ENCODE peak calls at places on chromosomes 2 and 18, in nine cellular contexts. B is tibial nerve, C is brain microvascular endothelial cell, P is psoas muscle, X is fibroblast of lung, W is bronchial epithelial cell, N is left ventricle myocardium inferior, O is dorsolateral prefrontal cortex, Z is glutamatergic neuron. M is an unnamed sample.

GRCh38 chr2:239167011-239167673 is 233.7 kb downstream of the HDAC4 start:
- DNase-seq in B (no peak), C (no peak), P (peak), X (no peak), W (no peak), N (peak), O (no peak), Z (peak), M (no peak)

GRCh38 chr18:70337139-70337972 is 48.5 kb downstream of the SOCS6 start:
- DNase-seq in B (no peak), C (peak), P (peak), X (peak), W (peak), N (no peak), O (no peak), Z (no peak), M (no peak)

GRCh38 chr2:9494096-9494495 is 19.7 kb downstream of the IAH1 start:
- DNase-seq in B (no peak), C (no peak), P (no peak), X (no peak), W (no peak), N (no peak), O (no peak), Z (no peak), M (no peak)

GRCh38 chr2:1420746-1421480 is 7.7 kb downstream of the TPO start:
- DNase-seq in B (no peak), C (no peak), P (no peak), X (no peak), W (no peak), N (no peak), O (no peak), Z (no peak), M (no peak)

GRCh38 chr2:199798004-199798403 is 53.0 kb downstream of the FTCDNL1 start:
- DNase-seq in B (no peak), C (no peak), P (no peak), X (no peak), W (no peak), N (no peak), O (no peak), Z (no peak), M (no peak)

GRCh38 chr2:183477296-183477695 is 353.1 kb downstream of the NUP35 start:
- DNase-seq in B (no peak), C (no peak), P (no peak), X (no peak), W (no peak), N (no peak), O (no peak), Z (no peak), M (no peak)

GRCh38 chr2:227748079-227748478 is 2.4 kb downstream of the SCYGR8 start:
- DNase-seq in B (no peak), C (no peak), P (no peak), X (no peak), W (peak), N (no peak), O (no peak), Z (peak), M (no peak)

GRCh38 chr2:184006998-184007397 is 591.3 kb upstream of the ZNF804A start:
- DNase-seq in B (no peak), C (no peak), P (no peak), X (no peak), W (no peak), N (no peak), O (no peak), Z (no peak), M (no peak)

GRCh38 chr18:79555885-79556284 is 123.7 kb upstream of the CTDP1 start:
- DNase-seq in B (no peak), C (no peak), P (no peak), X (no peak), W (no peak), N (no peak), O (no peak), Z (no peak), M (no peak)

GRCh38 chr2:205762883-205763282 is 80.6 kb downstream of the NRP2 start:
- DNase-seq in B (no peak), C (no peak), P (no peak), X (no peak), W (no peak), N (no peak), O (no peak), Z (no peak), M (no peak)

GRCh38 chr18:35097763-35098162 is 56.5 kb downstream of the MAPRE2 start:
- DNase-seq in B (no peak), C (no peak), P (no peak), X (no peak), W (no peak), N (no peak), O (no peak), Z (no peak), M (no peak)

GRCh38 chr18:78645216-78645615 is 334.4 kb upstream of the SALL3 start:
- DNase-seq in B (no peak), C (no peak), P (no peak), X (no peak), W (no peak), N (no peak), O (no peak), Z (no peak), M (no peak)

GRCh38 chr2:200127852-200128251 is 172.5 kb downstream of the MAIP1 start:
- DNase-seq in B (no peak), C (peak), P (no peak), X (peak), W (no peak), N (no peak), O (no peak), Z (no peak), M (no peak)

GRCh38 chr18:51390695-51391094 is 193.2 kb upstream of the MEX3C start:
- DNase-seq in B (no peak), C (peak), P (no peak), X (no peak), W (peak), N (no peak), O (no peak), Z (no peak), M (no peak)

GRCh38 chr2:98164256-98164655 is 77.3 kb downstream of the VWA3B start:
- DNase-seq in B (no peak), C (no peak), P (no peak), X (no peak), W (peak), N (no peak), O (no peak), Z (no peak), M (no peak)

GRCh38 chr18:36714476-36714875 is 114.3 kb downstream of the TPGS2 start:
- DNase-seq in B (no peak), C (no peak), P (no peak), X (no peak), W (no peak), N (no peak), O (no peak), Z (no peak), M (no peak)

GRCh38 chr18:36152781-36153180 is 23.1 kb downstream of the ELP2 start:
- DNase-seq in B (no peak), C (no peak), P (no peak), X (peak), W (no peak), N (no peak), O (no peak), Z (no peak), M (no peak)

GRCh38 chr2:158747346-158747745 is 47.8 kb upstream of the DAPL1 start:
- DNase-seq in B (no peak), C (no peak), P (no peak), X (no peak), W (no peak), N (no peak), O (no peak), Z (no peak), M (no peak)

GRCh38 chr2:158746488-158746887 is 48.6 kb upstream of the DAPL1 start:
- DNase-seq in B (no peak), C (no peak), P (no peak), X (no peak), W (no peak), N (no peak), O (no peak), Z (no peak), M (no peak)

GRCh38 chr2:158743899-158744298 is 51.2 kb upstream of the DAPL1 start:
- DNase-seq in B (no peak), C (no peak), P (no peak), X (no peak), W (no peak), N (no peak), O (no peak), Z (no peak), M (no peak)

GRCh38 chr2:158745067-158745865 is 49.9 kb upstream of the DAPL1 start:
- DNase-seq in B (no peak), C (peak), P (no peak), X (peak), W (peak), N (peak), O (peak), Z (peak), M (no peak)

DNA sequence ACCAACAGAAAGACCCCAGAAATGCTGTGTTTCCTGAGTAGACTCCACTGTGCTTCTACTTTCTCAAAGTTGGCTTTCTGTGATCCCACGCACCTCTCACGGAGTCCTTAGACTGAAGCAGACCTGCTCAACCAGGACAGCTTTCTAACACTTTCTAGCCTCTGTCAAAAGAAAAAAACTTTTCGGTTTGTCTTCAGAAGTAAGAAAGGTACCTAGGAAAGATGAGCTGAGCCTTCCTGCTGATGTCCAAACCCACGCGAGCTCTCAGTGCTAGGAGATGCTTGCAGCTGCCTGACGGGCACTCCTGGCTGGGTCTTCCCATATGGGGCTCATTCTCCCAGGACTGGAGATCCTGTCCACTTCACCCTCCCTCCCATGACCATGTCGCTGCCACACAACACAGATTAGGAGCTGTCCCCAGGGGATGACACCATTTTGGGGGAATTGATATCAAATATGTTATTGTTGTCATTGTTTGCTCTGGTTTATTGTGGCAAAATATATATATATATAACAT is 49.2 kb upstream of the DAPL1 start:
- DNase-seq in B (no peak), C (no peak), P (no peak), X (no peak), W (no peak), N (no peak), O (no peak), Z (no peak), M (no peak)
- TF ChIP-seq CTCF in B (no peak), C (no peak), P (no peak), X (no peak), W (no peak), N (no peak), O (peak), Z (no peak), M (no peak)

DNA sequence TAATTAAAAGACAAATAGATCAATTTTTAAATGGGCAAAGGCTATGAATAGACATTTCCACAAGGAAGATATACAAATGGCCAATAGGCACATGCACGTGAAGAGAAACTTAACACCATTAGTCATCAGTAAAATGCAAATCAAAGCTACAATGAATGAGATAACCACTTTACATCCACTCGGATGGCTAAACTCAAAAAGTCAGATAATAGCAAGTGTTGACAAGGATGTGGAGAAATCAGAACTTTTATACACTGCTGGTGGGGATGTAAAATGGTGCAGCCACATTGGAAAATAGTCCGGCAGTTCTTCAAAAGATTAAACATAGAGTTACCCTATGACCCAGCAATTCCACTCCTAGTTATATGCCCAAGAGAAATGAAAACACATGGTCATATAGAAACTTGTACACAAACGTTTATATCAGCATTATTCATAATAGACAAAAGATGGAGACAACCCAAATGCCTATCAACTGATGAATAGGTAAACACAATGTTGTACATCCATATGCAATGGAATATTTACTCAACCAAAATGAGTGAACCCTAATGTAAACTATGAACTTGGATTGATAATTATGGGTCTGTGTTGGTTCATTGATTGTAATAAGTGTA is 51.1 kb downstream of the SMAD7 start:
- DNase-seq in B (no peak), C (no peak), P (no peak), X (no peak), W (peak), N (no peak), O (no peak), Z (no peak), M (no peak)
- TF ChIP-seq CTCF in B (no peak), C (no peak), P (no peak), X (no peak), W (no peak), N (no peak), O (no peak), Z (no peak), M (no peak)

GRCh38 chr2:30398084-30398483 is 49.0 kb upstream of the LCLAT1 start:
- DNase-seq in B (no peak), C (no peak), P (no peak), X (no peak), W (no peak), N (no peak), O (no peak), Z (no peak), M (no peak)

GRCh38 chr2:30394096-30394495 is 53.0 kb upstream of the LCLAT1 start:
- DNase-seq in B (no peak), C (no peak), P (no peak), X (no peak), W (no peak), N (no peak), O (no peak), Z (no peak), M (no peak)

GRCh38 chr2:30396436-30397232 is 50.4 kb upstream of the LCLAT1 start:
- DNase-seq in B (no peak), C (no peak), P (no peak), X (no peak), W (no peak), N (no peak), O (no peak), Z (peak), M (no peak)

GRCh38 chr2:30392097-30392496 is 54.9 kb upstream of the LCLAT1 start:
- DNase-seq in B (no peak), C (no peak), P (no peak), X (no peak), W (no peak), N (no peak), O (no peak), Z (no peak), M (no peak)
- TF ChIP-seq CTCF in B (no peak), C (no peak), P (no peak), X (no peak), W (no peak), N (no peak), O (no peak), Z (no peak), M (no peak)

GRCh38 chr2:65920659-65921058 is 488.3 kb upstream of the SPRED2 start:
- DNase-seq in B (no peak), C (no peak), P (no peak), X (no peak), W (no peak), N (no peak), O (no peak), Z (no peak), M (no peak)

GRCh38 chr2:65919579-65920188 is 487.3 kb upstream of the SPRED2 start:
- DNase-seq in B (no peak), C (no peak), P (no peak), X (no peak), W (peak), N (no peak), O (no peak), Z (no peak), M (no peak)

GRCh38 chr2:65916785-65917295 is 484.4 kb upstream of the SPRED2 start:
- DNase-seq in B (no peak), C (no peak), P (no peak), X (no peak), W (no peak), N (no peak), O (no peak), Z (no peak), M (no peak)

GRCh38 chr2:65917990-65918389 is 485.6 kb upstream of the SPRED2 start:
- DNase-seq in B (no peak), C (no peak), P (no peak), X (no peak), W (no peak), N (no peak), O (no peak), Z (no peak), M (no peak)

GRCh38 chr2:65918760-65919187 is 486.4 kb upstream of the SPRED2 start:
- DNase-seq in B (no peak), C (no peak), P (no peak), X (no peak), W (peak), N (no peak), O (no peak), Z (no peak), M (no peak)
- TF ChIP-seq CTCF in B (no peak), C (no peak), P (no peak), X (no peak), W (peak), N (no peak), O (no peak), Z (no peak), M (no peak)

GRCh38 chr2:173752152-173752551 is 213.0 kb downstream of the SP3 start:
- DNase-seq in B (no peak), C (no peak), P (no peak), X (peak), W (no peak), N (no peak), O (no peak), Z (no peak), M (no peak)
- TF ChIP-seq CTCF in B (no peak), C (peak), P (no peak), X (peak), W (peak), N (peak), O (no peak), Z (no peak), M (no peak)

GRCh38 chr18:41395695-41396094 is 559.3 kb upstream of the PIK3C3 start:
- DNase-seq in B (no peak), C (peak), P (no peak), X (peak), W (peak), N (no peak), O (no peak), Z (no peak), M (no peak)
- TF ChIP-seq CTCF in B (no peak), C (peak), P (no peak), X (peak), W (no peak), N (no peak), O (no peak), Z (no peak), M (no peak)

GRCh38 chr2:60553992-60554648 is 666 bp upstream of the BCL11A start:
- DNase-seq in B (no peak), C (no peak), P (peak), X (peak), W (no peak), N (peak), O (no peak), Z (peak), M (no peak)
- TF ChIP-seq CTCF in B (no peak), C (no peak), P (no peak), X (no peak), W (no peak), N (no peak), O (no peak), Z (no peak), M (no peak)

DNA sequence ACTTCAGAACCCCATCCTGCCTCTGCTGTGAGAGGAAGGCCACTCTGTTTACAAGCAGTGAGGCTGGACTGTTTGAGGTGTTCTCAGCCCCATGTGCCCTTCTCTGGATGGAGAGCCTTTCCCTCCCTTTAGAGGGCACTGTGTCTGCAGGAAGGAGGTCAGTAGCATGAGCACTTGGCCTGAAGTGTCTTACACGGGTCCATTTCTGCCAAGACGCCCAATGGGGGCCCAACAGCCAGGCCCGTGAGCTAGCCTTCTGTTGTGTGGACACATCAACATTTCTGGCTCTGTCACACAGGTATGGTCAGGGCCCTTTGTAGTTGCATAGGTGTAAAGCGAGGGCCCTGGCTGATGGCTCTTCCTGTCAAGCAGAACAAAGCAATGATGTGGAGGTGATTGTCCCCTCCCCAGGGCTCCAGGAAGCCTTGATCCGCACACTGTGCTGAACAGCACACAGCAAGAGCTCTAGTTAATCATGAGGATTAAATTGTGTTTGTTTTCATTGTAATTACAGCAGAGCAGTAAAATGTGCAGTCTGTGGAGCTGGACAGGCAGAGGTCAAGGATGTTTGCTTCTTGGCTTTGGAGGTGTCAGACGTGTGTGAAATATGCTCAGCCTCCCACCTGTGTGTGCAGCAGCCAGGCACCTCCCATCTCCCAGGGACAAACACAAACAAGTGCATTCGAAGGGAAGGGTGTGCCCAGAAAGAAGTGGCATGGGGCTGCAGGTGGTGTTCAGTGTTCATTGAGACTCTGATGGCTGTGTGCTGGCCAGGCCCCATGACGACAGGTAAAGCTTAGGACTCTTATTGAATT is 132.1 kb downstream of the SH3RF3 start:
- DNase-seq in B (no peak), C (no peak), P (no peak), X (no peak), W (no peak), N (no peak), O (no peak), Z (no peak), M (no peak)
- TF ChIP-seq CTCF in B (no peak), C (peak), P (no peak), X (peak), W (peak), N (peak), O (no peak), Z (no peak), M (no peak)

M was measured in omental fat pad.